ENCODE peak calls at places on chromosomes 1 and 21, in ten cellular contexts. U is fibroblast of lung, T is GM06990, M is MG63, R is mucosa of descending colon, I is bronchial epithelial cell, S is A549, H is neuronal stem cell, A is adrenal gland, B is right cardiac atrium. Y is an unnamed sample.

GRCh38 chr1:24501371-24502167 is 1.1 kb upstream of the RCAN3 start:
- DNase-seq in U (no peak), T (no peak), M (no peak), R (peak), I (peak), S (peak), H (no peak), A (no peak), B (peak), Y (no peak)

GRCh38 chr1:29933110-29933509 is 696.8 kb downstream of the PTPRU start:
- DNase-seq in U (no peak), T (no peak), M (peak), R (no peak), I (peak), S (no peak), H (no peak), A (no peak), B (no peak), Y (no peak)

GRCh38 chr1:79945391-79945790 is 938.9 kb upstream of the ADGRL4 start:
- DNase-seq in U (no peak), T (no peak), M (no peak), R (no peak), I (no peak), S (no peak), H (no peak), A (no peak), B (no peak), Y (peak)

GRCh38 chr1:59061876-59062275 is 235.0 kb upstream of the FGGY start:
- DNase-seq in U (peak), T (no peak), M (peak), R (peak), I (peak), S (no peak), H (no peak), A (peak), B (peak), Y (peak)

GRCh38 chr1:147569587-147570241 is 28.4 kb downstream of the BCL9 start:
- DNase-seq in U (no peak), T (no peak), M (no peak), R (no peak), I (no peak), S (no peak), H (no peak), A (no peak), B (no peak), Y (no peak)

GRCh38 chr1:160168609-160169369 is 17.4 kb downstream of the ATP1A4 start:
- DNase-seq in U (no peak), T (peak), M (no peak), R (no peak), I (no peak), S (no peak), H (peak), A (no peak), B (no peak), Y (no peak)

GRCh38 chr1:230863449-230863848 is 4.9 kb downstream of the C1orf198 start:
- DNase-seq in U (no peak), T (no peak), M (no peak), R (peak), I (peak), S (no peak), H (no peak), A (no peak), B (no peak), Y (no peak)

GRCh38 chr1:222369991-222370910 is 177.7 kb downstream of the HHIPL2 start:
- DNase-seq in U (peak), T (no peak), M (peak), R (no peak), I (peak), S (no peak), H (no peak), A (no peak), B (no peak), Y (peak)

GRCh38 chr1:179814513-179814838 is 63.1 kb downstream of the TOR1AIP2 start:
- DNase-seq in U (no peak), T (no peak), M (no peak), R (no peak), I (no peak), S (no peak), H (no peak), A (no peak), B (peak), Y (no peak)

GRCh38 chr21:35075546-35075945 is 26.4 kb upstream of the RUNX1 start:
- DNase-seq in U (peak), T (no peak), M (peak), R (no peak), I (peak), S (no peak), H (no peak), A (peak), B (no peak), Y (peak)

GRCh38 chr1:107789817-107790609 is 175.0 kb downstream of the VAV3 start:
- DNase-seq in U (no peak), T (no peak), M (no peak), R (no peak), I (peak), S (no peak), H (no peak), A (no peak), B (no peak), Y (no peak)

GRCh38 chr1:212641956-212642355 is 33.4 kb downstream of the ATF3 start:
- DNase-seq in U (peak), T (no peak), M (no peak), R (no peak), I (no peak), S (no peak), H (no peak), A (no peak), B (no peak), Y (no peak)

GRCh38 chr1:16126738-16127515 is 28.9 kb downstream of the EPHA2 start:
- DNase-seq in U (no peak), T (no peak), M (no peak), R (no peak), I (no peak), S (no peak), H (no peak), A (no peak), B (peak), Y (no peak)

DNA sequence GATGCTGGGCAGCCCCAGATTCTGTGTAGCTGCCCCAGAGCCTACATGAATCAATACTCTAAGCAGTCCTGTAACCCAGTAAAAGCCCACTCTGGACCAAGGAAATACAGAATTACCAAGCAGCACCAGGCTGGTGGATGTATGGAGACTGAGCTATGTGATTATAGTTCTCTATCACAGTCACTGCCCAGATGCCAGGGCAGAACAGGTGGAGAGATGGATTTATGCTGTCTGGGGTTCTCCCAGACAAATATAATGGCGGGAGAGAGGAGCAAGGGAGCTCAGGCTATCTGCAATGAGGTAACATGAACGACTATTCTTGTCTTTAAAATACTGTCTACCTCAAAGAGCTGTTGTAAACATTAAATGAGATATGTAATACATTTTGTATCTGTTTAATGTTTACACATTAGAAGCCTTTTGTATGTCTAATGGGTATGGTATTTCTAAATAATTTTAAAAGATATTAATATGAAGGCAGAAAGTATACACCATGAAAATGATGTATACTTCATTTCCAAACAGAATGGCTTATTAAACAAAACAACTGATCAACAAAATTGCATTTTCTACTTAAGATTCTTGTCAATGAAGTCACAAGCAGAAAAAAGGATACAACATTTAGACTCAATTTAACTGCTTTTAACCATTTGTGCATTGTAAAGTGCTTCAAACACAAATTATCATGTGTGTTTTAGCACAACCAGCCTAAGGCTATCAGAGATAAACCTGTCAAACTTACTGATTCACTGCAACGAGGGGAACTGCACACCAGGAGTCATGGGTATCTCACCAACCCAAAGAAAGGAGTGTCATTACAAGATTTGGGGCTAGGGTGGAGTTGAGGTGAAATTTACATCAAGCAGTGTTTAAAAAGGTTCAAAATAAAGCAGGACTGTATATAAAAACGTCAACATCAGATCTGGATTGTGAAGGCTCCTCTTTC is 3.0 kb downstream of the SDE2 start:
- DNase-seq in U (no peak), T (no peak), M (no peak), R (no peak), I (no peak), S (no peak), H (no peak), A (no peak), B (no peak), Y (no peak)
- H3K4me3 ChIP-seq in U (no peak), T (peak), M (no peak), R (no peak), I (no peak), S (no peak), H (no peak), A (no peak), B (no peak), Y (peak)

GRCh38 chr1:157819215-157819614 is 705 bp downstream of the FCRL1 start:
- DNase-seq in U (no peak), T (no peak), M (no peak), R (no peak), I (no peak), S (no peak), H (no peak), A (no peak), B (no peak), Y (no peak)
- H3K4me3 ChIP-seq in U (no peak), T (no peak), M (no peak), R (no peak), I (no peak), S (no peak), H (no peak), A (no peak), B (no peak), Y (no peak)

DNA sequence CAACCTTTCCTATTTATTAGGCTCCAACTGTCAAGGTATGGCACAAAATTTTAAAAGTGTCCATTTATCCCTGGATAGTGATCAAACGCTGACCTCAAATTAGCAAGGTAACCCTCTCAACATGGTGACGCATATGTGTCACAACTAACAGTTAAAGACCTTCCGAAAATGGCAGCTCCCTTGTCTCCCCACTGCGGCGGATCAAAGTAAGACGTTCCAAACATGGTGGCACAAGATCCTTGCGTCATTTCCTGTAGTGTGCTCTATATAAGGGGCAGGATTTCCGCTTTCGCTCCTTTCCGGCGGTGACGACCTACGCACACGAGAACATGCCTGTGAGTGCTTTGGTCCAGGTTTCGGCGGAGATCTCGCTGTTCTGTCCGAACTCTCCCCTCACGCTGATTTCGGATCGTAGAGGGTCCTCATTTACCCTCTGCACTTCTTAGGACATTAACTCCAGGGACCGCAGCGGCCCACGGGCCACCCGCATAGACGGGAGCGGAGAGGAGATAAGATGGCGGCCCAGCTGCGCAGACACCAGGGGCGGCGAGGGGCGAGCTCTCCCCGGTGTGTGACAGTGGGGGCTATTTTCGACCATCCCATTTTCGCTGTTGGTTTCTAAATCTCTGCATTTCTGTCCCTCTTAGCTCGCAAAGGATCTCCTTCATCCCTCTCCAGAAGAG is at the start of gene RPS27:
- DNase-seq in U (peak), T (peak), M (peak), R (peak), I (peak), S (peak), H (peak), A (peak), B (peak), Y (peak)
- H3K4me3 ChIP-seq in U (peak), T (peak), M (peak), R (peak), I (peak), S (peak), H (peak), A (peak), B (peak), Y (peak)

GRCh38 chr1:201169971-201170532 is 15.8 kb upstream of the TMEM9 start:
- DNase-seq in U (no peak), T (no peak), M (no peak), R (no peak), I (no peak), S (no peak), H (no peak), A (no peak), B (no peak), Y (no peak)
- H3K4me3 ChIP-seq in U (peak), T (no peak), M (peak), R (no peak), I (no peak), S (peak), H (no peak), A (no peak), B (no peak), Y (no peak)

DNA sequence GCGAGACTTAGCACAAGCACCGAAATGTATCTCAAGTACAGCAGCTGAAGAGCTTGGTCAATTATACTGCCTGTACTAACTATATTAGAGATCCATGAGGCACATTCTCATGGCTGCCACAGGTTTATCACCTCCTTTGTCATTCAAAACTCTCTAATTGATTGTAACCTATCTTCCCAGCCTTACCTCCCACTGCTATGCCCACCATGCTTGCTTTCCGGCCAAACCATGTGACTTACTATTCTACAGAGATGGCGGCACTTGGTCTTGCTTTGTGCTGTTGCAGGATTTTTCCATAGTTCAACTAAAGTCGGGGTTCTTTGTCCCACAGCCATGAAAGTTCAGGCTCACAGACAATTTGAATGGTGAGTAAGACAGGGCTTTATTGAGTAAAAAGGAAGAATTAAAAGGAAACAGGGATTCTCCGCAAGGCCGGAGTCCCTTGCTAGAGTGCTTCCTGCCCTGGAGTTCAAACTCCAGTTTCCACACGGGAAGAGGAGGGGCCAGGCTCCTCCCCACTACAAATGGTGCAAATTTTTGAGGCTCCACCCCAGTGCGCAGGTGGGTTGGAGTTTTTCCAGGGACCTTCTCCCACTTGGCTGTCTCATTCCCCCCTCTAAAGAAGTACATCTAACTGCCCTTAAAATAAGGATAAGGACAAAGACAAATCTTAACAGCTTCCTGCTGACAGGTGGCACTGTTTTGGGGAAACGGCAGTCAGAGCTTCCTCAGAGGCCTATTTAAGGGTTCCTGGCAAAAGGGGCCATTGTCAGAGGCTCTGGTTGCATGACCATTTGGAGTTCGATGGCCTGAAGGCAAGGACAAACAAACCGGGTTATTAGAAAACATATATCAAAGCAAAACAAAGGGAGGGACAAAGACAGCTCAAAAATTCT is 28.7 kb downstream of the FMO2 start:
- DNase-seq in U (no peak), T (no peak), M (no peak), R (no peak), I (no peak), S (no peak), H (no peak), A (no peak), B (no peak), Y (no peak)
- H3K4me3 ChIP-seq in U (no peak), T (no peak), M (no peak), R (no peak), I (no peak), S (no peak), H (no peak), A (no peak), B (no peak), Y (no peak)

GRCh38 chr1:199931666-199932377 is 95.7 kb upstream of the NR5A2 start:
- DNase-seq in U (peak), T (no peak), M (peak), R (peak), I (no peak), S (no peak), H (no peak), A (no peak), B (no peak), Y (no peak)
- H3K4me3 ChIP-seq in U (peak), T (no peak), M (peak), R (no peak), I (no peak), S (peak), H (no peak), A (no peak), B (no peak), Y (no peak)

GRCh38 chr1:204074274-204075115 is 1.6 kb downstream of the SOX13 start:
- DNase-seq in U (peak), T (no peak), M (peak), R (peak), I (peak), S (peak), H (peak), A (peak), B (peak), Y (peak)

GRCh38 chr1:204070895-204071294 is 2.0 kb upstream of the SOX13 start:
- DNase-seq in U (no peak), T (no peak), M (no peak), R (no peak), I (no peak), S (no peak), H (no peak), A (no peak), B (no peak), Y (no peak)

GRCh38 chr1:204073837-204074273 is 940 bp downstream of the SOX13 start:
- DNase-seq in U (peak), T (no peak), M (peak), R (no peak), I (no peak), S (peak), H (no peak), A (no peak), B (peak), Y (no peak)

GRCh38 chr1:204075116-204075636 is 2.3 kb downstream of the SOX13 start:
- DNase-seq in U (peak), T (no peak), M (no peak), R (peak), I (no peak), S (no peak), H (no peak), A (peak), B (peak), Y (no peak)

GRCh38 chr1:204072951-204073836 is at the start of gene SOX13:
- DNase-seq in U (peak), T (peak), M (peak), R (peak), I (peak), S (peak), H (peak), A (peak), B (peak), Y (peak)
- H3K4me3 ChIP-seq in U (peak), T (peak), M (peak), R (peak), I (peak), S (peak), H (peak), A (peak), B (peak), Y (peak)

GRCh38 chr1:43979261-43979527 is 184 bp downstream of the B4GALT2 start:
- DNase-seq in U (no peak), T (no peak), M (no peak), R (no peak), I (no peak), S (no peak), H (no peak), A (no peak), B (no peak), Y (no peak)
- H3K4me3 ChIP-seq in U (no peak), T (peak), M (peak), R (peak), I (peak), S (peak), H (peak), A (peak), B (peak), Y (peak)

Y was measured in fibroblast of pulmonary artery.